ENCODE peak calls at places on chromosomes 3 and 15, in six cellular contexts. M is HepG2, Z is uterus, K is prostate gland, W is right lobe of liver, Y is breast epithelium. R is an unnamed sample. For H3K4me1, the result is how much of the 10 kb centered on the place peaks cover.

GRCh38 chr3:143265501-143266070 is 146.0 kb downstream of the CHST2 start:
- DNase-seq in W (no peak), M (no peak), Y (peak), K (peak), Z (no peak), R (no peak)

GRCh38 chr15:99729920-99730319 is 3.3 kb downstream of the LYSMD4 start:
- DNase-seq in M (no peak), K (peak), Z (peak), Y (peak), W (no peak), R (peak)

GRCh38 chr3:123759311-123759710 is 124.8 kb downstream of the MYLK start:
- DNase-seq in W (no peak), Y (no peak), K (no peak), M (no peak), Z (no peak), R (no peak)

GRCh38 chr3:83649692-83650091 is 1309.1 kb upstream of the CADM2 start:
- DNase-seq in Y (no peak), W (no peak), Z (no peak), M (no peak), K (no peak), R (no peak)

GRCh38 chr3:67292356-67293225 is 294.5 kb downstream of the KBTBD8 start:
- DNase-seq in Y (peak), W (peak), M (peak), Z (no peak), K (peak), R (no peak)

GRCh38 chr3:130905551-130905950 is 11.7 kb downstream of the ATP2C1 start:
- DNase-seq in Z (no peak), Y (no peak), W (no peak), M (no peak), K (peak), R (no peak)

GRCh38 chr3:100463002-100463401 is 29.4 kb upstream of the TMEM45A start:
- DNase-seq in K (peak), M (peak), W (no peak), Z (peak), Y (no peak), R (peak)

GRCh38 chr3:25120666-25121065 is 307.4 kb upstream of the RARB start:
- DNase-seq in Y (no peak), K (no peak), Z (no peak), M (no peak), W (no peak), R (no peak)

GRCh38 chr15:44033894-44034293 is 161.2 kb downstream of the FRMD5 start:
- DNase-seq in Y (no peak), M (no peak), Z (no peak), W (no peak), K (no peak), R (peak)

GRCh38 chr3:130759692-130760338 is 13.2 kb upstream of the PIK3R4 start:
- DNase-seq in M (peak), W (peak), Z (no peak), Y (no peak), K (peak), R (peak)

GRCh38 chr15:75198560-75199346 is 2.9 kb upstream of the C15orf39 start:
- DNase-seq in W (no peak), Y (no peak), K (no peak), M (peak), Z (no peak), R (no peak)

DNA sequence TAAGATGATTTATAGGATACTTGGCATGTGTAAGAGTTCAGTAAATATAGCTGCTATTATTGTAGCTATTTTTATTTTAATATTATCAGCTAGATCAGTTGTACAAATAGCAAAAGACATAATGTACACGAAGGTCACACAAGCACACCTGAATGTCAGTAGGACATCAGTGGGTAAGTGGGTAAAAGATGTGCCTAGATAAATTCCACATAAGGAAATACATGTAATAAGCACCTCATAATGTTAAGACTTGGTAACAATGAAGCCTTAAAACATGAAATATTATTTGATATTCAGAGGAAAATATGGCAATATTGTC is 41.5 kb downstream of the ABHD2 start:
- DNase-seq in M (no peak), W (no peak), K (no peak), Z (no peak), Y (no peak), R (no peak)
- TF ChIP-seq CTCF in M (no peak), W (no peak), K (no peak), Z (no peak), Y (no peak), R (no peak)

DNA sequence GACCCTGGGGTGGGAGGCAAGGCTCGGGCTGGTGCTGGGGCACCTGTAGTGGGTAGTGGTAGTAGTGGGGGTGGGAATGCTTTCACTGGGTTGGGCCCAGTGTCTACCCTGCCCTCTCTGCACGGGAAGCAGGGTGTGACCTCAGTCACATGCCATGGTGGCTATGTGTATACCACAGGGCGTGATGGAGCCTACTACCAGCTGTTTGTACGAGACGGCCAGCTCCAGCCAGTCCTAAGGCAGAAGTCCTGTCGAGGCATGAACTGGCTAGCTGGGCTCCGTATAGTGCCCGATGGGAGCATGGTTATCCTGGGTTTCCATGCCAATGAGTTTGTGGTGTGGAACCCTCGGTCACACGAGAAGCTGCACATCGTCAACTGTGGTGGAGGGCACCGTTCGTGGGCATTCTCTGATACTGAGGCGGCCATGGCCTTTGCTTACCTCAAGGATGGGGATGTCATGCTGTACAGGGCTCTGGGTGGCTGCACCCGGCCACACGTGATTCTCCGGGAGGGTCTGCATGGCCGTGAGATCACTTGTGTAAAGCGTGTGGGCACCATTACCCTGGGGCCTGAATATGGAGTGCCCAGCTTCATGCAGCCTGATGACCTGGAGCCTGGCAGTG is 5.2 kb downstream of the DALRD3 start:
- DNase-seq in K (no peak), M (no peak), Y (no peak), W (no peak), Z (no peak), R (no peak)
- TF ChIP-seq POLR2A in K (no peak), M (no peak), Y (no peak), W (no peak), Z (no peak), R (no peak)

DNA sequence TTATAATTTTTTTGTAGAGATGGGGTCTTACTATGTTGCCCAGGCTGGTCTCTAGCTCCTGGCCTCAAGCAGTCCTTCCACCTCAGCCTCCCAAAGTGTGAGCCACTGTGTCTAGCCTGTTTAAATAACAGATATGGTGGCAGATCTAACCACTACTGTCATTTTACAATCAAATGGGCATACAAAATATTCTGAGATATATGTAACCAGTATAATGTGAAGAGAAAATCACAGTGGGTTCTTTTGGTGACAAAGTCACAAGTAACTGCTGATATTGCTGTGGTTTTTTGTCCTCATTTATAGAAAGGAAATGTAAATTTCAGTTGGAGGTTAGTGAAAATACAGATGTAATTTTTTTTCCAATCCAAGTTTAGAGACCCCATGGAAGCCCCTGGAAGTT is 58.6 kb upstream of the ARHGEF3 start:
- DNase-seq in Y (no peak), M (no peak), W (no peak), K (no peak), Z (no peak), R (no peak)
- H3K4me1 ChIP-seq in Y (under half), M (half or more), W (under half), K (under half), Z (under half), R (under half)

GRCh38 chr15:57540736-57541135 is 51.0 kb upstream of the MYZAP start:
- DNase-seq in M (no peak), Z (no peak), K (no peak), W (no peak), Y (no peak), R (no peak)

GRCh38 chr15:57534279-57534678 is 57.4 kb upstream of the MYZAP start:
- DNase-seq in Z (no peak), Y (no peak), M (no peak), K (no peak), W (no peak), R (no peak)

GRCh38 chr15:57537951-57538506 is 53.7 kb upstream of the MYZAP start:
- DNase-seq in W (no peak), K (no peak), M (no peak), Z (no peak), Y (no peak), R (no peak)

GRCh38 chr15:57538822-57539221 is 52.9 kb upstream of the MYZAP start:
- DNase-seq in W (no peak), M (no peak), K (no peak), Y (no peak), Z (no peak), R (no peak)

GRCh38 chr15:57537072-57537471 is 54.6 kb upstream of the MYZAP start:
- DNase-seq in K (no peak), Z (peak), M (peak), W (no peak), Y (no peak), R (peak)
- TF ChIP-seq CTCF in K (no peak), Z (no peak), M (no peak), W (no peak), Y (no peak), R (peak)

GRCh38 chr3:39378092-39378491 is 5.1 kb upstream of the SLC25A38 start:
- DNase-seq in K (peak), W (peak), M (peak), Z (no peak), Y (no peak), R (peak)

GRCh38 chr3:39372831-39373230 is 10.3 kb upstream of the SLC25A38 start:
- DNase-seq in K (no peak), Y (no peak), Z (no peak), M (no peak), W (no peak), R (no peak)

GRCh38 chr3:39379778-39380155 is 3.4 kb upstream of the SLC25A38 start:
- DNase-seq in Z (no peak), K (no peak), W (no peak), Y (no peak), M (no peak), R (no peak)

GRCh38 chr3:39378957-39379777 is 4.0 kb upstream of the SLC25A38 start:
- DNase-seq in Z (no peak), W (peak), M (peak), Y (no peak), K (no peak), R (peak)

GRCh38 chr3:39376929-39377634 is 6.1 kb upstream of the SLC25A38 start:
- DNase-seq in K (no peak), W (no peak), Y (no peak), M (no peak), Z (no peak), R (no peak)
- TF ChIP-seq POLR2A in K (no peak), W (no peak), Y (no peak), M (no peak), Z (no peak), R (no peak)

GRCh38 chr3:184568591-184568917 is 7.0 kb downstream of the EPHB3 start:
- DNase-seq in K (no peak), M (no peak), W (no peak), Y (no peak), Z (no peak), R (no peak)
- H3K4me1 ChIP-seq in K (under half), M (under half), W (under half), Y (under half), Z (under half), R (half or more)

DNA sequence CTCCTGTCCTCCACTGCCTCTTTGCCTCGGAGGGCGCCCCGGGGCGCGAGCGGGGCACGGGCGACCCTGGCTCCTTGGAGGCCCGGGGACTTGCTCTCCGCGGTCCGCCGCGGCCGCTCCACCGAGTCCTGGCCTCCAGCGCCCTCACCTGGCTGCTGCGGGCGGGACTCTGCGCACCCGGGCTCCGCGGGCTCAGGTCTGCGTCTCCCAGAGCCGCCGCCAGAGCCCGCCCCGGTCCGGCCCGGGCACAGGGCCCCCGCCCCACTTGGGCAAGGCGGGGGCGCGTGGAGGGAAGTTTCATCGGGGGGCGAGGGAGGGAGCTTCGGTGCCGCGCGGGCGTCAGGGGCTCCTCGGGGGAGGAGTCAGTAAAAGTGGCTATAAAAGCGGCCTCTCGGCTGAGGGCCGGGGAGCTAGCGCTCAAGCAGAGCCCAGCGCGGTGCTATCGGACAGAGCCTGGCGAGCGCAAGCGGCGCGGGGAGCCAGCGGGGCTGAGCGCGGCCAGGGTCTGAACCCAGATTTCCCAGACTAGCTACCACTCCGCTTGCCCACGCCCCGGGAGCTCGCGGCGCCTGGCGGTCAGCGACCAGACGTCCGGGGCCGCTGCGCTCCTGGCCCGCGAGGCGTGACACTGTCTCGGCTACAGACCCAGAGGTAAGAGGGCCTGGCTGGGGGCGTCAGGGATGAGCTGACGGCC is at the start of gene CEMIP:
- DNase-seq in Z (peak), K (peak), M (peak), Y (peak), W (peak), R (peak)
- TF ChIP-seq CTCF in Z (peak), K (peak), M (peak), Y (peak), W (peak), R (peak)

GRCh38 chr3:47781685-47782537 is at the start of gene SMARCC1:
- DNase-seq in Y (peak), Z (peak), K (peak), W (peak), M (peak), R (peak)

GRCh38 chr3:47780727-47781325 is 867 bp downstream of the SMARCC1 start:
- DNase-seq in K (peak), M (peak), W (no peak), Y (no peak), Z (no peak), R (no peak)

GRCh38 chr3:47782538-47783308 is 1.0 kb upstream of the SMARCC1 start:
- DNase-seq in Y (no peak), Z (no peak), M (no peak), K (no peak), W (no peak), R (no peak)

GRCh38 chr3:47781326-47781684 is 388 bp downstream of the SMARCC1 start:
- DNase-seq in W (peak), Z (peak), K (peak), M (no peak), Y (peak), R (peak)

GRCh38 chr3:47778746-47779145 is 2.9 kb downstream of the SMARCC1 start:
- DNase-seq in Z (no peak), Y (no peak), M (no peak), W (no peak), K (no peak), R (no peak)
- TF ChIP-seq POLR2A in Z (no peak), Y (no peak), M (no peak), W (no peak), K (no peak), R (no peak)

GRCh38 chr3:172038823-172039222 is 555 bp upstream of the FNDC3B start:
- DNase-seq in Z (peak), K (no peak), W (no peak), M (no peak), Y (no peak), R (no peak)
- H3K4me1 ChIP-seq in Z (under half), K (under half), W (under half), M (under half), Y (under half), R (under half)

DNA sequence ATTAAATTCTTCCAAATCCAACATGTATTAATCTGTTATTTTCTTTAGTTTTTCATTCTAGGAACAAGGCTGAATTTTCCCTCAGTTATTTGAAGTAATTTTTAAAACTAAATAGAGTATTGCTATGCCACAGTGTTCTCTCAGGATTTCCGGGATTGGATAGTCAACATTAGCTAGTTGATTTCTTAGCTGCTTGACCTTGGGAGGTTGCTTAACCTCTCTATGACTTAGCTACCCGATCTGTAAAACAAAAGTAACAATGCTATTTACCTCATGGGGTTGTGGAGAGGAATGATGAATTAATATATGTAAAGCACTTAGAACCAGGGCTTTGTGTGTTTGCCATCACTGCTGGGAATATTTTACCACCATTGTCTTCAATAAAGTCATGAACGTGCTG is 57.4 kb downstream of the SNRK start:
- DNase-seq in K (no peak), M (no peak), W (no peak), Y (no peak), Z (no peak), R (no peak)
- TF ChIP-seq CTCF in K (no peak), M (no peak), W (no peak), Y (no peak), Z (no peak), R (no peak)

R was measured in body of pancreas.